ENCODE peak calls at places on chromosomes 6 and 20, in four cellular contexts. J is IMR-90, G is H1, V is mesendoderm. N is an unnamed sample.

GRCh38 chr6:7143161-7143974 is 35.6 kb downstream of the RREB1 start:
- DNase-seq in G (no peak), V (peak), J (no peak), N (no peak)

GRCh38 chr6:152221806-152222628 is 414.5 kb downstream of the ESR1 start:
- DNase-seq in V (no peak), G (no peak), J (no peak), N (peak)

GRCh38 chr20:2246081-2246491 is 49.7 kb upstream of the TGM3 start:
- DNase-seq in J (no peak), G (no peak), V (peak), N (peak)

GRCh38 chr20:57003012-57003411 is 263.4 kb downstream of the BMP7 start:
- DNase-seq in V (no peak), G (no peak), J (no peak), N (no peak)

GRCh38 chr6:3383525-3383924 is 73.3 kb downstream of the SLC22A23 start:
- DNase-seq in V (no peak), J (peak), G (no peak), N (no peak)

GRCh38 chr6:10481101-10481500 is 40.0 kb upstream of the GCNT2 start:
- DNase-seq in G (no peak), V (peak), J (no peak), N (no peak)

GRCh38 chr6:87922947-87923330 is 124.7 kb upstream of the SPACA1 start:
- DNase-seq in J (no peak), G (no peak), V (no peak), N (no peak)

GRCh38 chr20:62907377-62908317 is 18.7 kb downstream of the DIDO1 start:
- DNase-seq in J (peak), G (no peak), V (peak), N (peak)

GRCh38 chr6:69673298-69673697 is 123.5 kb downstream of the LMBRD1 start:
- DNase-seq in J (no peak), V (no peak), G (no peak), N (no peak)

GRCh38 chr20:38542994-38543906 is 37.7 kb upstream of the ADIG start:
- DNase-seq in G (no peak), V (no peak), J (no peak), N (no peak)

GRCh38 chr20:25991756-25992130 is 295.1 kb upstream of the ZNF337 start:
- DNase-seq in V (no peak), G (no peak), J (no peak), N (no peak)

DNA sequence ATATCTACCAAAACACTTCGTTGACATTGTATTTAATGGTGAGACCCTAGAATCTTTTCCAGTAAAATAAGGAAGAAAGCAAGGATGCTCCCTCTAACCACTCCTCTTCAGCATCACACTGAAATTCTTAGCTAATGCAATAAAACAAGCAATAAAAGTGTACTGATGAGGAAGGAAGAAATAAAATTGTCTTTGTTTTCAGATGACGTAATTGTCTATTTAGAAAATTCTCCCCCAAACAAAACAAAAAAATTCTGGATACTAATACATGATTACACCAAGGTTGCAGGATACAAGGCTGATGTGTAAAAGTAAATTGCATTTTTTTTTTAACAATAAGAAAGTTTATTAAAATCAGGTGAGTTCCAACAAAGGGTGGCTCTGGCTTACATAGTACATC is 205.0 kb upstream of the SSTR4 start:
- DNase-seq in J (no peak), G (no peak), V (no peak), N (no peak)
- H3K56ac ChIP-seq in J (no peak), G (no peak), V (no peak), N (no peak)

DNA sequence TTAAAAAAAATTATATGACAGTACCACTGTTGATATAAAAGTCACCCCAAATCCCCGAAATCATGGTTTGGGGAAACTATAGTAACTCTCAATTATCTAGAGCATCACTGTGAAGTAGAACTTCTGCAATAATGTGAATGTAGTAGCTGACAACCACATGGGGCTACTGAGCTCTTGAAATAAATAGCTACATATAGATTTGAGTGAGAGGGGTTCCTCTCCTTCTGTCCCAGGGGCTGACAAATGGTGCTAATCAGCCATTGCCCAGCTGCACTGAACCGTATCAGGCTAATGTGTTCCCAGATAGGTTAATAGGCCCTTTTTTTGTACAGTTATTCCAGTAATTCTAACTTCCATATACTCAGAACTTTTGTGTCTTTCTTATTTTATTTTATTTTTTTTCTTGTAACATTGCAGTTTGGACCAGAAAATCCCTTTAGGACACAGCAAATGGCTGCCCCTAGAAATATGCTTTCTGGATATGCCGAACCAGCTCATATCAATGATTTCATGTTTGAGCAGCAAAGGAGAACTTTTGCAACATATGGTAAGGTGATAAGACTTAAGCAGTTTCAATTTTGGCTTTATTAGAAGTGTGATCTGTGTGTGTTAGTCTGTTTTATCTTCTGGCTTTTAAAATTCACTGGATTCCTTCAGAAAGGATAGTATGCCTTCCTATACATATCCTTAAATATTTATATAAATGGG is 21.1 kb downstream of the CDC40 start:
- DNase-seq in J (no peak), V (peak), G (no peak), N (no peak)
- H3K56ac ChIP-seq in J (no peak), V (no peak), G (no peak), N (no peak)

DNA sequence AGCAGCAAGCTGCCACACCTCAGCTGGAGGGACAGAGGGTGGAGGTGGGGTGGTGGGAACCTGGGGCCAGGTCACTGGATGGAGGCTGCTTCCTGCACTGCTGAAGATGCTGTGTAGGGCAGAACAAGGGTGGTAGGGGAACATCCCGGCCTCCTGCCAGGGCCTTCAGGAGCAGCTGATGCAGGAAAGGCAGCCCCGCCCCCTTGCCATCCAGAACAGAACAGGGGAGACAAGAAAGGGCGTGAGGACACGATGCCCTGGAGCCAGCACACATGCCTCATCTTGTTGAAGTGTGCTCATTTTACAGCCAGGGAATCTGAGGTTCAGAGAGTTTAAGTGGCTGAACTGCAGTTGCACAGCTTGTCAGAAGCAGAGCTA is 43.1 kb upstream of the PHACTR3 start:
- DNase-seq in V (no peak), J (no peak), G (no peak), N (no peak)
- H3K56ac ChIP-seq in V (no peak), J (no peak), G (no peak), N (no peak)

GRCh38 chr6:1615651-1616420 is 6.1 kb downstream of the FOXC1 start:
- DNase-seq in G (no peak), J (no peak), V (peak), N (no peak)
- H3K56ac ChIP-seq in G (no peak), J (no peak), V (peak), N (no peak)

DNA sequence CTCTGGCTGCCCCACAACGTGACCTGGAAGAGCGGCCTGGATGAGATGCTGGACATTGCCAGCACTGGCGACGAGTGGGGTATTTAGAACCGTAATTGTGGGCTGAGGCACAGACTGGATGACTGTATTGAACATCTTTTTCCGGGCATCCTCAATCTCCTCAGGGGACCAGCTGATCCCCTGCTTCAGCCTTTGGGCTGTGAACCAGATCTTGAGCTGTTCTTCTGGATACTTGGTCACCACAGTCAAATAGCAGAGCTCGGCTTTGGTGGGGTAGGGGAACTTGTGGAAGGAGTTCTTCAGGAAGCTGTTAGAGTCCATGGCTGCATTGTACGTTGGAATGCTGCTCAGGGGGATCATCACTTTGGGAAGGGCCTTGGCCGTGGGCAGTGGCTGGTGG is 66.3 kb downstream of the PLCG1 start:
- DNase-seq in J (no peak), G (no peak), V (no peak), N (no peak)
- H3K56ac ChIP-seq in J (no peak), G (no peak), V (no peak), N (no peak)

GRCh38 chr6:134835998-134836397 is 113.9 kb downstream of the ALDH8A1 start:
- DNase-seq in J (peak), G (no peak), V (no peak), N (no peak)
- H3K56ac ChIP-seq in J (no peak), G (no peak), V (no peak), N (no peak)